ENCODE peak calls at places on chromosomes 11 and 22, in ten cellular contexts. A is PC-9, K is GM23338, V is K562, Y is tibial artery, C is endodermal cell, T is psoas muscle, Z is ovary, H is transverse colon, F is heart left ventricle. G is an unnamed sample. For H3K36me3, the result is how much of the 10 kb centered on the place peaks cover.

GRCh38 chr11:3984896-3985295 is 109.7 kb upstream of the RRM1 start:
- DNase-seq in Y (no peak), F (no peak), V (peak), K (peak), C (peak), A (no peak), T (no peak), H (no peak), Z (no peak), G (no peak)

GRCh38 chr22:50081426-50082196 is 3.6 kb downstream of the MLC1 start:
- DNase-seq in T (no peak), C (peak), Z (no peak), A (no peak), H (no peak), V (no peak), Y (no peak), K (no peak), F (no peak), G (no peak)

GRCh38 chr22:29299136-29299900 is 7.1 kb upstream of the GAS2L1 start:
- DNase-seq in K (no peak), T (no peak), A (no peak), Y (no peak), H (no peak), Z (peak), C (no peak), V (no peak), F (no peak), G (no peak)

GRCh38 chr11:8011981-8012444 is 24.9 kb downstream of the EIF3F start:
- DNase-seq in Y (no peak), V (no peak), Z (no peak), K (no peak), C (no peak), A (no peak), H (no peak), T (no peak), F (no peak), G (peak)

GRCh38 chr11:134939905-134940304 is 527.9 kb upstream of the B3GAT1 start:
- DNase-seq in V (peak), T (no peak), F (no peak), Y (no peak), H (no peak), A (no peak), Z (no peak), K (no peak), C (peak), G (no peak)

GRCh38 chr22:23302171-23303002 is 122.1 kb downstream of the BCR start:
- DNase-seq in C (no peak), A (no peak), Z (no peak), V (peak), H (no peak), F (peak), Y (peak), K (no peak), T (no peak), G (no peak)

GRCh38 chr22:41656515-41656914 is 32.2 kb downstream of the SNU13 start:
- DNase-seq in F (no peak), C (no peak), Y (peak), K (no peak), H (no peak), A (no peak), T (no peak), V (peak), Z (no peak), G (no peak)

GRCh38 chr22:24327827-24328226 is 57.2 kb downstream of the SPECC1L start:
- DNase-seq in C (no peak), A (no peak), V (no peak), K (peak), Z (no peak), Y (no peak), T (no peak), H (no peak), F (no peak), G (no peak)

GRCh38 chr11:65967329-65967934 is 5.9 kb downstream of the SART1 start:
- DNase-seq in Z (no peak), A (no peak), T (no peak), H (no peak), F (no peak), C (no peak), Y (no peak), K (no peak), V (no peak), G (no peak)

GRCh38 chr11:33682446-33682845 is 18.2 kb downstream of the C11orf91 start:
- DNase-seq in T (no peak), H (no peak), V (no peak), Y (no peak), F (no peak), K (peak), C (peak), Z (no peak), A (peak), G (peak)
- TF ChIP-seq CTCF in T (no peak), H (no peak), V (peak), Y (no peak), F (no peak), K (peak), C (peak), Z (no peak), A (peak), G (peak)

GRCh38 chr11:64206457-64207246 is at the start of gene FERMT3:
- DNase-seq in K (no peak), Y (no peak), F (peak), V (peak), Z (no peak), H (peak), C (no peak), A (no peak), T (peak), G (no peak)
- H3K4me3 ChIP-seq in K (no peak), Y (peak), F (peak), V (peak), Z (peak), H (peak), C (no peak), A (no peak), T (peak), G (no peak)

DNA sequence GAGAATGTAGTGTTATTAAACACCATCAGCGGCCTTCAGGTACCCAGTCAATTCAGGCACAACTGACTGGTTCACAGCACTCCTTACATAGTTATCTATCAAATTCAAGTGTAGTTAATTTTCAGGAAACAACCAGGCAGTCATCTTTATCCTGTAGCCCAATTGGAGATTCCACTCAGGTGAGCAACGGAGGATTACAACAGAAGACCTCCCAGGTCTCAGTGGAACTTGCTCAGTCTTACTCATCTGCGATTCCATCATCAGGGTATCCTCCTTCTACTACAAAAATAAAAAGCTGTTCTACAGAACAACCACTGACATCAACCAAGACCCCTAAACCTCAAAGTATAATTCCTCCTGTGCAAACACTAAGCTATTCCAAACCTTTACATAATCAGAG is 39.6 kb downstream of the QSER1 start:
- DNase-seq in C (no peak), F (no peak), V (no peak), K (no peak), H (no peak), Z (no peak), A (no peak), Y (no peak), T (no peak), G (no peak)
- H3K36me3 ChIP-seq in C (half or more), F (half or more), V (half or more), K (half or more), H (under half), Z (under half), A (half or more), Y (under half), T (half or more), G (under half)

GRCh38 chr11:69295079-69295994 is 1.4 kb downstream of the MYEOV start:
- DNase-seq in Y (no peak), V (peak), T (no peak), A (peak), F (no peak), Z (no peak), K (no peak), H (no peak), C (no peak), G (no peak)
- TF ChIP-seq CTCF in Y (no peak), V (peak), T (no peak), A (no peak), F (no peak), Z (no peak), K (peak), H (no peak), C (no peak), G (no peak)

GRCh38 chr22:36156119-36156514 is 4.4 kb downstream of the APOL3 start:
- DNase-seq in V (no peak), Z (no peak), C (no peak), H (no peak), T (no peak), K (no peak), F (no peak), Y (no peak), A (no peak), G (no peak)
- H3K4me3 ChIP-seq in V (peak), Z (peak), C (no peak), H (peak), T (peak), K (no peak), F (peak), Y (peak), A (no peak), G (no peak)

GRCh38 chr11:34104680-34105078 is 750 bp upstream of the NAT10 start:
- DNase-seq in H (no peak), K (no peak), A (no peak), V (no peak), F (no peak), Z (no peak), T (no peak), C (no peak), Y (no peak), G (no peak)
- H3K36me3 ChIP-seq in H (under half), K (under half), A (under half), V (half or more), F (under half), Z (under half), T (half or more), C (half or more), Y (under half), G (under half)

GRCh38 chr11:124897681-124898680 is at the start of gene ROBO4:
- DNase-seq in H (no peak), A (no peak), V (no peak), Y (peak), C (peak), T (peak), K (no peak), Z (peak), F (peak), G (peak)
- TF ChIP-seq CTCF in H (no peak), A (no peak), V (no peak), Y (no peak), C (peak), T (no peak), K (peak), Z (no peak), F (no peak), G (no peak)